ENCODE peak calls at places on chromosomes 16 and 17, in nine cellular contexts. B is endothelial cell of umbilical vein, U is body of pancreas, X is esophagus muscularis mucosa, O is uterus, H is A549, W is tibial nerve, J is stomach, R is adrenal gland. S is an unnamed sample.

GRCh38 chr17:17523714-17524075 is 27.5 kb upstream of the RASD1 start:
- DNase-seq in X (no peak), O (no peak), U (no peak), R (no peak), H (no peak), B (no peak), J (no peak), W (no peak), S (no peak)

GRCh38 chr16:56606688-56607618 is 1.4 kb upstream of the MT2A start:
- DNase-seq in W (peak; percentile 62), R (peak; percentile 97), X (peak; percentile 96), U (peak; percentile 80), B (peak; percentile 96), O (peak; percentile 80), H (peak; percentile 91), J (peak; percentile 62), S (peak; percentile 80)

GRCh38 chr16:69930117-69930776 is 20.9 kb upstream of the CLEC18A start:
- DNase-seq in U (peak; percentile 70), X (no peak), J (peak; percentile 45), R (peak; percentile 76), B (peak; percentile 58), W (no peak), H (peak; percentile 59), O (peak; percentile 55), S (peak; percentile 69)

GRCh38 chr17:15279011-15279477 is 13.9 kb upstream of the PMP22 start:
- DNase-seq in J (no peak), B (peak; percentile 19), W (no peak), R (no peak), H (peak; percentile 96), O (no peak), X (no peak), U (no peak), S (peak; percentile 58)

GRCh38 chr16:87318158-87318644 is 1.0 kb upstream of the C16orf95 start:
- DNase-seq in X (no peak), O (no peak), U (peak; percentile 24), J (no peak), R (no peak), B (no peak), H (no peak), W (no peak), S (no peak)

GRCh38 chr17:4074831-4075495 is 67.9 kb downstream of the ZZEF1 start:
- DNase-seq in B (peak; percentile 43), R (no peak), O (no peak), W (no peak), H (peak; percentile 66), J (no peak), U (peak; percentile 32), X (no peak), S (peak; percentile 34)

GRCh38 chr17:57125866-57126265 is 40.8 kb downstream of the AKAP1 start:
- DNase-seq in J (no peak), W (no peak), R (no peak), O (no peak), U (no peak), X (no peak), H (no peak), B (no peak), S (no peak)

GRCh38 chr17:68600123-68600880 is 865 bp downstream of the FAM20A start:
- DNase-seq in B (no peak), J (peak; percentile 72), W (no peak), X (peak; percentile 88), H (peak; percentile 28), U (peak; percentile 43), O (peak; percentile 68), R (no peak), S (no peak)

GRCh38 chr17:55659661-55660060 is 63.0 kb downstream of the TMEM100 start:
- DNase-seq in R (no peak), J (no peak), W (no peak), U (no peak), B (no peak), O (no peak), H (no peak), X (no peak), S (no peak)

GRCh38 chr16:3112058-3112880 is at the start of gene ZNF205:
- DNase-seq in W (peak; percentile 49), R (peak; percentile 86), U (peak; percentile 86), O (peak; percentile 70), J (peak; percentile 79), H (peak; percentile 85), B (peak; percentile 61), X (no peak), S (peak; percentile 93)

GRCh38 chr16:82846806-82847205 is 220.0 kb downstream of the CDH13 start:
- DNase-seq in H (no peak), W (no peak), R (no peak), U (no peak), X (no peak), B (no peak), O (no peak), J (no peak), S (no peak)

GRCh38 chr16:64975821-64976220 is 146.0 kb downstream of the CDH11 start:
- DNase-seq in J (no peak), B (no peak), O (no peak), R (no peak), H (no peak), U (no peak), W (no peak), X (no peak), S (no peak)

GRCh38 chr16:71894229-71894920 is 956 bp upstream of the IST1 start:
- DNase-seq in H (peak; percentile 70), B (peak; percentile 77), R (peak; percentile 76), U (peak; percentile 64), O (peak; percentile 44), J (peak; percentile 56), W (peak; percentile 23), X (no peak), S (no peak)

GRCh38 chr16:75943705-75944514 is 217.6 kb upstream of the CPHXL start:
- DNase-seq in W (no peak), R (no peak), U (no peak), X (no peak), O (no peak), H (no peak), B (no peak), J (no peak), S (no peak)

DNA sequence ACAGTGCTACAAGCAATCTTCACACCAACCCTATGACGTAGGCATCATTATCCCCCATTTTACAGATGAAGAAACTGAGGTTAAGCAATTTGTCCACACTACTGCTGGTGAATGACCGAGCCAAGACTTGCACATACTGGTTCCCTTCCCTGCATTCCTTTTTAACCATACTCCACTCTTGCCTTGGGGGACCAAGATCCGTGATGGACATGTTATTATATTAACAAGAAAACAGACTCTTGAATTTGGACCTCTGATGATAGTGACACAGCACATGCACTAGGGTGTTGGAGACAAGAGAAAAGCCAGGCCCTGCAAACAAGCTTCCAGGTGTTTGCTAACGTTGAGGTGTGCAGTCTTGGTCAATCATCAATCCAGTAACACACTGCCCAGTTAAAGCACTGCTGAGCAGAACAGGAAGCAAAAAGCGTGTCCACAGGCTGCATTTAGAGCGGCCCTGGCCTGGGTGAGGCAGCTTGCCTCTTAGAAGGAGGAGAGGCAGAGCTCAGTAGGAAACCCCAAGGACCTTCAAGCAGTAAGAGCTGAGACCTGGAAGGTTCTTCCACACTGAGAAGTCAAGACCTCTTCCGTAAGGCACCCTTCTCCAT is 36.7 kb downstream of the HNF1B start:
- DNase-seq in R (no peak), W (no peak), O (no peak), B (no peak), U (peak; percentile 85), J (peak; percentile 79), X (no peak), H (peak; percentile 41), S (no peak)
- TF ChIP-seq POLR2A in R (no peak), W (no peak), O (no peak), B (no peak), U (peak; percentile 82), J (no peak), X (no peak), H (no peak), S (no peak)

GRCh38 chr17:42183741-42184711 is 1.2 kb downstream of the HCRT start:
- DNase-seq in W (peak; percentile 48), U (peak; percentile 75), O (peak; percentile 74), J (peak; percentile 77), B (peak; percentile 70), H (peak; percentile 74), X (no peak), R (peak; percentile 86), S (no peak)
- TF ChIP-seq POLR2A in W (peak; percentile 44), U (peak; percentile 68), O (peak; percentile 33), J (no peak), B (peak; percentile 38), H (peak; percentile 28), X (no peak), R (no peak), S (no peak)

GRCh38 chr16:85613609-85614337 is 651 bp downstream of the GSE1 start:
- DNase-seq in O (peak; percentile 58), R (peak; percentile 91), W (peak; percentile 60), X (no peak), B (no peak), J (peak; percentile 55), H (peak; percentile 58), U (peak; percentile 65), S (no peak)

GRCh38 chr16:85612801-85613608 is at the start of gene GSE1:
- DNase-seq in U (peak; percentile 99), R (peak; percentile 98), B (peak; percentile 44), O (peak; percentile 84), W (peak; percentile 83), X (peak; percentile 96), J (peak; percentile 99), H (peak; percentile 96), S (peak; percentile 86)

GRCh38 chr16:85611455-85612190 is 1.5 kb upstream of the GSE1 start:
- DNase-seq in W (peak; percentile 69), U (peak; percentile 92), R (peak; percentile 92), X (no peak), J (peak; percentile 91), B (peak; percentile 35), H (peak; percentile 89), O (peak; percentile 81), S (peak; percentile 83)

GRCh38 chr16:85611205-85611454 is 2.0 kb upstream of the GSE1 start:
- DNase-seq in H (peak; percentile 62), U (no peak), B (no peak), O (no peak), R (peak; percentile 74), X (no peak), J (no peak), W (no peak), S (no peak)

DNA sequence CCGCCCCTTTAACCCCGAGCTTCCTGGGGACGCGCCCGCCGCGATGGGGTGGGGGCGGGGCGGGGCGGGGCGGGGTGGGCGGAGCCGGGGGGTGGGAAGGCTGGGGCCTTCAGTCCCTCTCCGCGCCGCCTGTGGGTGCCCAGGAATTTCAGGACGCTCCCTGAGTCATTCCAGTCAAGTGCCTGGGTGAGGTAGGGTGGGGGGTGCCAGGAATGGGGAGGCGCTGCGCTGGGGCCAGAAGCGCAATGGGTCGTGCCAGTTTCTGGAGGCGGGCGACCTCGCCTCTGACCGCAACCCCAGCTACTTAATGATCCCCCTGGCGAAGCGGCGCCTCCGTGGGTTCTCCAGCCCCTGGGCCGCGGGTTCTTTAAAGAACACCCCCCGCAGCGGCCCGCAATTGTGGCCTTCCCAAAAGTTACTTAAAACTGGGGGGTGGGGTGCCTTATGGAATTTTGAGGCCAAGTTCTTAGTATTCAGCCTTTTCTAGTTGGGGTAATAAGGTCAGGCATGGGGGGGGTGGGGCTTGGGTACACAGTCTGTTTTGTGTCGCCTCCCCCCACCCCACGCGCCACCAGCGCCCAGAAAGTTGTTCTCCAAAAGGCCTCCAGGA is 826 bp upstream of the GSE1 start:
- DNase-seq in W (peak; percentile 44), O (peak; percentile 64), R (peak; percentile 93), U (peak; percentile 94), J (peak; percentile 88), B (no peak), X (no peak), H (peak; percentile 96), S (peak; percentile 93)
- TF ChIP-seq POLR2A in W (no peak), O (no peak), R (no peak), U (peak; percentile 62), J (no peak), B (no peak), X (no peak), H (peak; percentile 53), S (peak; percentile 35)

GRCh38 chr17:74427048-74427762 is 4.7 kb upstream of the GPRC5C start:
- DNase-seq in U (peak; percentile 86), O (no peak), B (no peak), X (no peak), H (no peak), W (no peak), J (peak; percentile 86), R (no peak), S (no peak)
- TF ChIP-seq POLR2A in U (peak; percentile 74), O (peak; percentile 18), B (no peak), X (no peak), H (no peak), W (no peak), J (no peak), R (no peak), S (no peak)

S was measured in H54.